ENCODE peak calls at places on chromosomes 4 and X, in five cellular contexts. H is uterus, X is GM20000, B is H9, M is glutamatergic neuron. N is an unnamed sample.

GRCh38 chrX:54675762-54676161 is 122.3 kb downstream of the ITIH6 start:
- DNase-seq in B (no peak), X (no peak), H (no peak), M (no peak), N (no peak)

GRCh38 chrX:11143931-11144678 is 33.0 kb downstream of the HCCS start:
- DNase-seq in X (peak), H (peak), M (peak), B (peak), N (no peak)

GRCh38 chrX:98931194-98931593 is 1478.9 kb downstream of the PCDH19 start:
- DNase-seq in B (no peak), M (no peak), X (no peak), H (no peak), N (no peak)

GRCh38 chrX:104432321-104432720 is 133.7 kb upstream of the IL1RAPL2 start:
- DNase-seq in H (no peak), M (no peak), X (no peak), B (no peak), N (no peak)

GRCh38 chr4:83114576-83114975 is at the start of gene PLAC8:
- DNase-seq in X (peak), H (no peak), M (no peak), B (no peak), N (no peak)

GRCh38 chrX:84165716-84166115 is 22.3 kb downstream of the RPS6KA6 start:
- DNase-seq in M (no peak), H (no peak), X (no peak), B (no peak), N (no peak)

GRCh38 chrX:64306712-64307111 is 76.3 kb upstream of the ASB12 start:
- DNase-seq in X (no peak), M (no peak), H (no peak), B (no peak), N (no peak)

GRCh38 chrX:129930941-129931410 is 25.0 kb downstream of the UTP14A start:
- DNase-seq in H (no peak), B (no peak), M (no peak), X (no peak), N (no peak)

GRCh38 chrX:72238721-72239475 is at the start of gene ERCC6L:
- DNase-seq in H (peak), X (peak), B (peak), M (peak), N (peak)

GRCh38 chr4:103144926-103145325 is 45.3 kb upstream of the BDH2 start:
- DNase-seq in B (no peak), M (no peak), H (no peak), X (no peak), N (no peak)

GRCh38 chr4:138404801-138405200 is 162.7 kb upstream of the SLC7A11 start:
- DNase-seq in M (no peak), B (no peak), H (no peak), X (no peak), N (no peak)

GRCh38 chrX:153649178-153649914 is 2.3 kb downstream of the DUSP9 start:
- DNase-seq in M (peak), B (peak), X (peak), H (peak), N (peak)

GRCh38 chr4:26022346-26022891 is 108.4 kb downstream of the SMIM20 start:
- DNase-seq in H (no peak), X (no peak), B (no peak), M (no peak), N (no peak)

GRCh38 chr4:117527601-117528000 is 442.2 kb upstream of the TRAM1L1 start:
- DNase-seq in H (no peak), M (no peak), X (no peak), B (no peak), N (no peak)

GRCh38 chr4:15714616-15715015 is 11.8 kb downstream of the BST1 start:
- DNase-seq in B (no peak), H (no peak), M (no peak), X (no peak), N (no peak)

DNA sequence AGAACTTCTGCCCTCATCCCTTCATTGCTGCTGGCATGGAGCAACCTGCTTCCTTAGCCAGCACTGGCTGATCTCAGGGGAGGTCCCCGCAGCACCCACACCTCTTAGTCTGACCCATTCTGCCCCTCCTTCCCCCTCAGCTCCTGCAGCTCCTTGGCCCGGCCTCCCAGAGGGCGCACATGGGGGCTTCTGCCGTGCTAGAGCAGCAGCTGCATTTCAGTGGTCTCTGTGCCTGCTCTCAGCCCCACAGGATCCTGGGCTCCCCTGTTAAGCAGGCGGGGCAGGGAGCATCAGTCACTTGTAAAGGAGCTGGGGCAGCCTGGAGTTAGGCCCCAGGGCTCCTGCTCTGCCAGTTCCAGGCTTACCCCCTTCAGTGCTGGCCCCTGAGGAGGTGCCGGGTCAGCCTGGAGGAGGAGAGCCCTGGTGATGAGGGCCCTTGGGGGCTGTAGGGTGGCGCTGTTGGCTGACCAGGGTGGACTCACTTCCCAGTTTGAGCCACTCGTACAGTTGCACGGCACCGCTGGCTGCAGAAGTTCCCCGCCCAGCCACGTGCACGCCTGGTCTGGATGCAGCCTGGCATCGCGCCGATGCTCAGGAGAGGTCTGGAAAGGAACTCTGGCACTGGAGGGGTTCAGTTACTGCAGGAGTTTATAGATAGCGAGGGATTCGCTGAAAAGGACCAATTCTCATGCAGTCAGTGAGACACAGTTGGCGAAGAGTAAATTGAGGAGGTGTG is 85.1 kb upstream of the PSAPL1 start:
- DNase-seq in H (no peak), M (no peak), X (no peak), B (no peak), N (no peak)
- TF ChIP-seq CTCF in H (no peak), M (no peak), X (no peak), B (no peak), N (no peak)

GRCh38 chr4:8586246-8586645 is 6.1 kb downstream of the GPR78 start:
- DNase-seq in M (no peak), B (no peak), H (no peak), X (no peak), N (no peak)

GRCh38 chr4:8585721-8586161 is 5.5 kb downstream of the GPR78 start:
- DNase-seq in B (no peak), X (no peak), H (no peak), M (no peak), N (no peak)

GRCh38 chr4:8588196-8588470 is 4.4 kb upstream of the CPZ start:
- DNase-seq in B (no peak), X (no peak), M (peak), H (peak), N (no peak)

GRCh38 chr4:8587469-8588195 is 4.9 kb upstream of the CPZ start:
- DNase-seq in H (peak), M (peak), X (no peak), B (no peak), N (no peak)

GRCh38 chr4:8586671-8587468 is 5.7 kb upstream of the CPZ start:
- DNase-seq in B (no peak), M (peak), X (no peak), H (peak), N (no peak)
- TF ChIP-seq CTCF in B (peak), M (no peak), X (no peak), H (no peak), N (no peak)

DNA sequence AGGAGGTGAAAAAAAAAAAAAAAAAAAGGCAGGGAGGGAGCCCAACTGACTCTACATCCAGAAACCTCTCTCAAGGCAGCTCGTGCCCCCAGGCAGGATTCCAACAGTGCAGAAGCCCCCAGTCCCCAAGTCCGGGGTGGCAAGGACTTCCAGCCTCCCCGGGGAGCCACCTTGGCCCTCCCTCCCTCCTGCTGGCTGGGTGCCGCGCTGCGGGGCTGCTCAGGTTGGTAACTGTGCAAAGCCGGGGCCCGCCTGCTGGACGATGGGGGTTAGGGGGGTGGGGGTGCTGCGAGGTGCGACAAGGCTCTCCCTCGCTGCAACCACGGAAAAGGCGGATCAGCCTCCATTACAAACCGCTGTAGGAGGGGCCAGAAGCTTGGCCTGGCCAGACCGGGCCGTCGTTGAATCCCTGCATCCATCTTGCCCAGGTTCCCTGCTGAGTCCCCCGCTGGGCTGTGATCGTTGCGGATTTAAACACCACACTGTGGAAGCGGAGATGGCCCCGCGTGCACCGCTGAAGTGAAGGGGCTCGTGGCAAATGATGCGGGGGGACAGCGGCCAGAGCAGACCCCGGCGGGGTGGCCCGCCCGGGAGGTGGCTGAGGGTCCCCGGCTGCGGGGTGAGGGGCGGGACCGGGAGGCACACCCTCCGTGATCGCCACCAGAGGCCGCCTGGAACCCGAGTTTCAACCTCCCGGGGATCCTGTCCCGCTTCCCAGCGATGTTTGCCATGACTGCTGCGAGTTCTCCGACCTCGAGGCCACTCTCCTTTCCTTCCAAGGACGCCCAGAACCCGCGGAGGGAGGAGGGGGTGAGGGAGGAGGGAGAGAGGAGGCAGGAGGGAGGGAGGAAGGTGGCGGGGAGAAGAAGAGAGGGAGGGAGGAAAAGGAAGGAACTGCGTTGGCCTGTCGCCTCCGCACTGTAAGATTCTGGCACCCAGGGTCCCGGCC is 58.0 kb upstream of the DDX3X start:
- DNase-seq in M (peak), B (peak), X (peak), H (peak), N (peak)
- TF ChIP-seq CTCF in M (no peak), B (peak), X (peak), H (peak), N (no peak)

DNA sequence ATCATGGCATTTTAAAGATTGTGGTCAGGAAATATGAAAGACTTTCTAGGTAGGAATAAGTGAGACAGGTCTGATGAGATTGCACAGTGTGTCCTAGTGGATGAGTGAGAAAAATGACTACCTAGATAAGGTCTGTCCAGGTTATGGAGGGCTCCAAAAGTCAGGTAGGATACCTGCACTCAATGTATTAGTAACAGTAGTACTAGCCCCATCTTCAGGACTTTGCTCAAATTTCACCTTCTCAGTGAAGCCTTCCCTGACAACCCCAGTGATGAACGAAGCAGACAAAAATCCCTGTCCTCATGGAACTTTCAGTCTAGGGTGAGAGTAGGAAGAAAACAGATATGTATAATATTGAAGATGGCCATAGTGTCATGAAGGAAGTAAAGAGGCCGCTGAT is 85.7 kb downstream of the ZIC3 start:
- DNase-seq in M (no peak), X (no peak), H (no peak), B (no peak), N (no peak)
- TF ChIP-seq CTCF in M (no peak), X (no peak), H (no peak), B (peak), N (no peak)